ENCODE peak calls at places on chromosomes 11 and 22, in nine cellular contexts. One of them, this sample, is unnamed.

GRCh38 chr11:61797263-61797944 is 4.7 kb downstream of the FEN1 start:
- DNase-seq in NCI-H524: peak
- DNase-seq in non-pigmented ciliary epithelial cell: no peak
- DNase-seq in GM12865: peak
- DNase-seq in activated naive CD4-positive, alpha-beta T cell treated with Interleukin-2 at 50 U/mL for 16 hours: peak
- DNase-seq in RWPE1: peak
- DNase-seq in stimulated activated CD8-positive, alpha-beta memory T cell treated with anti-CD3 and anti-CD28 coated beads, Interleukin-4, amount 100 ng/mL, for 4 hours: peak
- DNase-seq in iPS DF 6.9: no peak
- DNase-seq in stimulated activated naive CD8-positive, alpha-beta T cell treated with anti-CD3 and anti-CD28 coated beads, Interleukin-15, amount 100 ng/mL, for 72 hours: peak
- DNase-seq in this sample: no peak

GRCh38 chr22:23245045-23245798 is 64.9 kb downstream of the BCR start:
- DNase-seq in stimulated activated CD8-positive, alpha-beta memory T cell treated with anti-CD3 and anti-CD28 coated beads, Interleukin-4, amount 100 ng/mL, for 4 hours: no peak
- DNase-seq in RWPE1: peak
- DNase-seq in stimulated activated naive CD8-positive, alpha-beta T cell treated with anti-CD3 and anti-CD28 coated beads, Interleukin-15, amount 100 ng/mL, for 72 hours: no peak
- DNase-seq in non-pigmented ciliary epithelial cell: no peak
- DNase-seq in iPS DF 6.9: no peak
- DNase-seq in GM12865: no peak
- DNase-seq in NCI-H524: no peak
- DNase-seq in activated naive CD4-positive, alpha-beta T cell treated with Interleukin-2 at 50 U/mL for 16 hours: no peak
- DNase-seq in this sample: peak

GRCh38 chr11:70790671-70791300 is 392.5 kb downstream of the CTTN start:
- DNase-seq in RWPE1: no peak
- DNase-seq in non-pigmented ciliary epithelial cell: no peak
- DNase-seq in NCI-H524: no peak
- DNase-seq in stimulated activated CD8-positive, alpha-beta memory T cell treated with anti-CD3 and anti-CD28 coated beads, Interleukin-4, amount 100 ng/mL, for 4 hours: no peak
- DNase-seq in stimulated activated naive CD8-positive, alpha-beta T cell treated with anti-CD3 and anti-CD28 coated beads, Interleukin-15, amount 100 ng/mL, for 72 hours: no peak
- DNase-seq in GM12865: no peak
- DNase-seq in activated naive CD4-positive, alpha-beta T cell treated with Interleukin-2 at 50 U/mL for 16 hours: no peak
- DNase-seq in iPS DF 6.9: no peak
- DNase-seq in this sample: no peak

GRCh38 chr22:27844656-27845602 is 43.4 kb upstream of the MN1 start:
- DNase-seq in NCI-H524: no peak
- DNase-seq in stimulated activated CD8-positive, alpha-beta memory T cell treated with anti-CD3 and anti-CD28 coated beads, Interleukin-4, amount 100 ng/mL, for 4 hours: no peak
- DNase-seq in RWPE1: no peak
- DNase-seq in iPS DF 6.9: no peak
- DNase-seq in GM12865: no peak
- DNase-seq in activated naive CD4-positive, alpha-beta T cell treated with Interleukin-2 at 50 U/mL for 16 hours: no peak
- DNase-seq in non-pigmented ciliary epithelial cell: no peak
- DNase-seq in stimulated activated naive CD8-positive, alpha-beta T cell treated with anti-CD3 and anti-CD28 coated beads, Interleukin-15, amount 100 ng/mL, for 72 hours: no peak
- DNase-seq in this sample: no peak

GRCh38 chr11:30818721-30819120 is 232.6 kb upstream of the MPPED2 start:
- DNase-seq in non-pigmented ciliary epithelial cell: no peak
- DNase-seq in stimulated activated naive CD8-positive, alpha-beta T cell treated with anti-CD3 and anti-CD28 coated beads, Interleukin-15, amount 100 ng/mL, for 72 hours: no peak
- DNase-seq in iPS DF 6.9: no peak
- DNase-seq in GM12865: no peak
- DNase-seq in stimulated activated CD8-positive, alpha-beta memory T cell treated with anti-CD3 and anti-CD28 coated beads, Interleukin-4, amount 100 ng/mL, for 4 hours: no peak
- DNase-seq in RWPE1: no peak
- DNase-seq in NCI-H524: no peak
- DNase-seq in activated naive CD4-positive, alpha-beta T cell treated with Interleukin-2 at 50 U/mL for 16 hours: no peak
- DNase-seq in this sample: no peak

GRCh38 chr11:2474059-2474901 is 29.5 kb downstream of the KCNQ1 start:
- DNase-seq in NCI-H524: peak
- DNase-seq in stimulated activated CD8-positive, alpha-beta memory T cell treated with anti-CD3 and anti-CD28 coated beads, Interleukin-4, amount 100 ng/mL, for 4 hours: no peak
- DNase-seq in stimulated activated naive CD8-positive, alpha-beta T cell treated with anti-CD3 and anti-CD28 coated beads, Interleukin-15, amount 100 ng/mL, for 72 hours: no peak
- DNase-seq in activated naive CD4-positive, alpha-beta T cell treated with Interleukin-2 at 50 U/mL for 16 hours: no peak
- DNase-seq in non-pigmented ciliary epithelial cell: no peak
- DNase-seq in RWPE1: no peak
- DNase-seq in iPS DF 6.9: no peak
- DNase-seq in GM12865: no peak
- DNase-seq in this sample: no peak

GRCh38 chr11:29389793-29390192 is 627.0 kb downstream of the KCNA4 start:
- DNase-seq in RWPE1: no peak
- DNase-seq in activated naive CD4-positive, alpha-beta T cell treated with Interleukin-2 at 50 U/mL for 16 hours: no peak
- DNase-seq in stimulated activated naive CD8-positive, alpha-beta T cell treated with anti-CD3 and anti-CD28 coated beads, Interleukin-15, amount 100 ng/mL, for 72 hours: no peak
- DNase-seq in non-pigmented ciliary epithelial cell: no peak
- DNase-seq in iPS DF 6.9: no peak
- DNase-seq in GM12865: no peak
- DNase-seq in NCI-H524: no peak
- DNase-seq in stimulated activated CD8-positive, alpha-beta memory T cell treated with anti-CD3 and anti-CD28 coated beads, Interleukin-4, amount 100 ng/mL, for 4 hours: no peak
- DNase-seq in this sample: no peak

GRCh38 chr11:114141863-114142590 is 82.5 kb downstream of the ZBTB16 start:
- DNase-seq in stimulated activated naive CD8-positive, alpha-beta T cell treated with anti-CD3 and anti-CD28 coated beads, Interleukin-15, amount 100 ng/mL, for 72 hours: no peak
- DNase-seq in GM12865: no peak
- DNase-seq in NCI-H524: no peak
- DNase-seq in activated naive CD4-positive, alpha-beta T cell treated with Interleukin-2 at 50 U/mL for 16 hours: no peak
- DNase-seq in non-pigmented ciliary epithelial cell: no peak
- DNase-seq in stimulated activated CD8-positive, alpha-beta memory T cell treated with anti-CD3 and anti-CD28 coated beads, Interleukin-4, amount 100 ng/mL, for 4 hours: no peak
- DNase-seq in iPS DF 6.9: no peak
- DNase-seq in RWPE1: no peak
- DNase-seq in this sample: no peak

GRCh38 chr11:61138940-61139339 is 22.3 kb downstream of the VPS37C start:
- DNase-seq in GM12865: no peak
- DNase-seq in NCI-H524: no peak
- DNase-seq in iPS DF 6.9: no peak
- DNase-seq in activated naive CD4-positive, alpha-beta T cell treated with Interleukin-2 at 50 U/mL for 16 hours: no peak
- DNase-seq in RWPE1: no peak
- DNase-seq in non-pigmented ciliary epithelial cell: peak
- DNase-seq in stimulated activated CD8-positive, alpha-beta memory T cell treated with anti-CD3 and anti-CD28 coated beads, Interleukin-4, amount 100 ng/mL, for 4 hours: no peak
- DNase-seq in stimulated activated naive CD8-positive, alpha-beta T cell treated with anti-CD3 and anti-CD28 coated beads, Interleukin-15, amount 100 ng/mL, for 72 hours: no peak
- DNase-seq in this sample: no peak

GRCh38 chr11:69861901-69862300 is 42.7 kb upstream of the FGF3 start:
- DNase-seq in GM12865: no peak
- DNase-seq in iPS DF 6.9: no peak
- DNase-seq in NCI-H524: no peak
- DNase-seq in stimulated activated CD8-positive, alpha-beta memory T cell treated with anti-CD3 and anti-CD28 coated beads, Interleukin-4, amount 100 ng/mL, for 4 hours: no peak
- DNase-seq in non-pigmented ciliary epithelial cell: no peak
- DNase-seq in stimulated activated naive CD8-positive, alpha-beta T cell treated with anti-CD3 and anti-CD28 coated beads, Interleukin-15, amount 100 ng/mL, for 72 hours: no peak
- DNase-seq in activated naive CD4-positive, alpha-beta T cell treated with Interleukin-2 at 50 U/mL for 16 hours: no peak
- DNase-seq in RWPE1: no peak
- DNase-seq in this sample: no peak

GRCh38 chr11:9153651-9154050 is 62.3 kb upstream of the SCUBE2 start:
- DNase-seq in stimulated activated CD8-positive, alpha-beta memory T cell treated with anti-CD3 and anti-CD28 coated beads, Interleukin-4, amount 100 ng/mL, for 4 hours: no peak
- DNase-seq in non-pigmented ciliary epithelial cell: no peak
- DNase-seq in activated naive CD4-positive, alpha-beta T cell treated with Interleukin-2 at 50 U/mL for 16 hours: no peak
- DNase-seq in GM12865: no peak
- DNase-seq in RWPE1: no peak
- DNase-seq in NCI-H524: no peak
- DNase-seq in stimulated activated naive CD8-positive, alpha-beta T cell treated with anti-CD3 and anti-CD28 coated beads, Interleukin-15, amount 100 ng/mL, for 72 hours: no peak
- DNase-seq in iPS DF 6.9: no peak
- DNase-seq in this sample: no peak

GRCh38 chr11:125287467-125288232 is 123.1 kb downstream of the PKNOX2 start:
- DNase-seq in stimulated activated CD8-positive, alpha-beta memory T cell treated with anti-CD3 and anti-CD28 coated beads, Interleukin-4, amount 100 ng/mL, for 4 hours: no peak
- DNase-seq in NCI-H524: peak
- DNase-seq in GM12865: no peak
- DNase-seq in RWPE1: no peak
- DNase-seq in iPS DF 6.9: no peak
- DNase-seq in non-pigmented ciliary epithelial cell: no peak
- DNase-seq in activated naive CD4-positive, alpha-beta T cell treated with Interleukin-2 at 50 U/mL for 16 hours: no peak
- DNase-seq in stimulated activated naive CD8-positive, alpha-beta T cell treated with anti-CD3 and anti-CD28 coated beads, Interleukin-15, amount 100 ng/mL, for 72 hours: no peak
- DNase-seq in this sample: no peak

GRCh38 chr11:993141-993540 is 43.4 kb downstream of the MUC6 start:
- DNase-seq in stimulated activated CD8-positive, alpha-beta memory T cell treated with anti-CD3 and anti-CD28 coated beads, Interleukin-4, amount 100 ng/mL, for 4 hours: no peak
- DNase-seq in non-pigmented ciliary epithelial cell: no peak
- DNase-seq in stimulated activated naive CD8-positive, alpha-beta T cell treated with anti-CD3 and anti-CD28 coated beads, Interleukin-15, amount 100 ng/mL, for 72 hours: no peak
- DNase-seq in activated naive CD4-positive, alpha-beta T cell treated with Interleukin-2 at 50 U/mL for 16 hours: no peak
- DNase-seq in NCI-H524: no peak
- DNase-seq in RWPE1: no peak
- DNase-seq in iPS DF 6.9: no peak
- DNase-seq in GM12865: no peak
- DNase-seq in this sample: no peak

GRCh38 chr11:20035701-20036601 is 124.3 kb downstream of the DBX1 start:
- DNase-seq in GM12865: no peak
- DNase-seq in RWPE1: peak
- DNase-seq in non-pigmented ciliary epithelial cell: peak
- DNase-seq in NCI-H524: no peak
- DNase-seq in stimulated activated naive CD8-positive, alpha-beta T cell treated with anti-CD3 and anti-CD28 coated beads, Interleukin-15, amount 100 ng/mL, for 72 hours: no peak
- DNase-seq in stimulated activated CD8-positive, alpha-beta memory T cell treated with anti-CD3 and anti-CD28 coated beads, Interleukin-4, amount 100 ng/mL, for 4 hours: no peak
- DNase-seq in iPS DF 6.9: no peak
- DNase-seq in activated naive CD4-positive, alpha-beta T cell treated with Interleukin-2 at 50 U/mL for 16 hours: no peak
- DNase-seq in this sample: peak

GRCh38 chr11:12249590-12250260 is 127.6 kb upstream of the PARVA start:
- DNase-seq in NCI-H524: peak
- DNase-seq in RWPE1: no peak
- DNase-seq in activated naive CD4-positive, alpha-beta T cell treated with Interleukin-2 at 50 U/mL for 16 hours: no peak
- DNase-seq in stimulated activated CD8-positive, alpha-beta memory T cell treated with anti-CD3 and anti-CD28 coated beads, Interleukin-4, amount 100 ng/mL, for 4 hours: no peak
- DNase-seq in non-pigmented ciliary epithelial cell: no peak
- DNase-seq in stimulated activated naive CD8-positive, alpha-beta T cell treated with anti-CD3 and anti-CD28 coated beads, Interleukin-15, amount 100 ng/mL, for 72 hours: no peak
- DNase-seq in iPS DF 6.9: no peak
- DNase-seq in GM12865: no peak
- DNase-seq in this sample: no peak

GRCh38 chr11:134294664-134295063 is 18.5 kb downstream of the GLB1L3 start:
- DNase-seq in iPS DF 6.9: no peak
- DNase-seq in NCI-H524: no peak
- DNase-seq in non-pigmented ciliary epithelial cell: no peak
- DNase-seq in GM12865: no peak
- DNase-seq in RWPE1: no peak
- DNase-seq in stimulated activated naive CD8-positive, alpha-beta T cell treated with anti-CD3 and anti-CD28 coated beads, Interleukin-15, amount 100 ng/mL, for 72 hours: no peak
- DNase-seq in stimulated activated CD8-positive, alpha-beta memory T cell treated with anti-CD3 and anti-CD28 coated beads, Interleukin-4, amount 100 ng/mL, for 4 hours: no peak
- DNase-seq in activated naive CD4-positive, alpha-beta T cell treated with Interleukin-2 at 50 U/mL for 16 hours: no peak
- DNase-seq in this sample: no peak

GRCh38 chr11:75603791-75604736 is 42.0 kb downstream of the SERPINH1 start:
- DNase-seq in GM12865: no peak
- DNase-seq in non-pigmented ciliary epithelial cell: no peak
- DNase-seq in NCI-H524: no peak
- DNase-seq in RWPE1: peak
- DNase-seq in iPS DF 6.9: no peak
- DNase-seq in stimulated activated CD8-positive, alpha-beta memory T cell treated with anti-CD3 and anti-CD28 coated beads, Interleukin-4, amount 100 ng/mL, for 4 hours: no peak
- DNase-seq in activated naive CD4-positive, alpha-beta T cell treated with Interleukin-2 at 50 U/mL for 16 hours: no peak
- DNase-seq in stimulated activated naive CD8-positive, alpha-beta T cell treated with anti-CD3 and anti-CD28 coated beads, Interleukin-15, amount 100 ng/mL, for 72 hours: no peak
- DNase-seq in this sample: peak

GRCh38 chr11:59842316-59842715 is 3.0 kb downstream of the CBLIF start:
- DNase-seq in stimulated activated naive CD8-positive, alpha-beta T cell treated with anti-CD3 and anti-CD28 coated beads, Interleukin-15, amount 100 ng/mL, for 72 hours: no peak
- DNase-seq in NCI-H524: no peak
- DNase-seq in RWPE1: no peak
- DNase-seq in stimulated activated CD8-positive, alpha-beta memory T cell treated with anti-CD3 and anti-CD28 coated beads, Interleukin-4, amount 100 ng/mL, for 4 hours: no peak
- DNase-seq in iPS DF 6.9: no peak
- DNase-seq in GM12865: no peak
- DNase-seq in non-pigmented ciliary epithelial cell: no peak
- DNase-seq in activated naive CD4-positive, alpha-beta T cell treated with Interleukin-2 at 50 U/mL for 16 hours: no peak
- DNase-seq in this sample: no peak

GRCh38 chr11:43927925-43928707 is 14.3 kb upstream of the C11orf96 start:
- DNase-seq in stimulated activated naive CD8-positive, alpha-beta T cell treated with anti-CD3 and anti-CD28 coated beads, Interleukin-15, amount 100 ng/mL, for 72 hours: no peak
- DNase-seq in activated naive CD4-positive, alpha-beta T cell treated with Interleukin-2 at 50 U/mL for 16 hours: no peak
- DNase-seq in RWPE1: no peak
- DNase-seq in non-pigmented ciliary epithelial cell: no peak
- DNase-seq in iPS DF 6.9: no peak
- DNase-seq in GM12865: no peak
- DNase-seq in NCI-H524: no peak
- DNase-seq in stimulated activated CD8-positive, alpha-beta memory T cell treated with anti-CD3 and anti-CD28 coated beads, Interleukin-4, amount 100 ng/mL, for 4 hours: no peak
- DNase-seq in this sample: no peak

GRCh38 chr22:46107089-46107664 is 43.1 kb upstream of the PPARA start:
- DNase-seq in activated naive CD4-positive, alpha-beta T cell treated with Interleukin-2 at 50 U/mL for 16 hours: no peak
- DNase-seq in iPS DF 6.9: no peak
- DNase-seq in stimulated activated CD8-positive, alpha-beta memory T cell treated with anti-CD3 and anti-CD28 coated beads, Interleukin-4, amount 100 ng/mL, for 4 hours: no peak
- DNase-seq in RWPE1: no peak
- DNase-seq in stimulated activated naive CD8-positive, alpha-beta T cell treated with anti-CD3 and anti-CD28 coated beads, Interleukin-15, amount 100 ng/mL, for 72 hours: no peak
- DNase-seq in GM12865: no peak
- DNase-seq in NCI-H524: peak
- DNase-seq in non-pigmented ciliary epithelial cell: no peak
- DNase-seq in this sample: no peak

GRCh38 chr11:117099681-117100080 is 1.5 kb upstream of the SIK3 start:
- DNase-seq in NCI-H524: no peak
- DNase-seq in activated naive CD4-positive, alpha-beta T cell treated with Interleukin-2 at 50 U/mL for 16 hours: no peak
- DNase-seq in stimulated activated naive CD8-positive, alpha-beta T cell treated with anti-CD3 and anti-CD28 coated beads, Interleukin-15, amount 100 ng/mL, for 72 hours: no peak
- DNase-seq in iPS DF 6.9: no peak
- DNase-seq in RWPE1: no peak
- DNase-seq in non-pigmented ciliary epithelial cell: no peak
- DNase-seq in GM12865: no peak
- DNase-seq in stimulated activated CD8-positive, alpha-beta memory T cell treated with anti-CD3 and anti-CD28 coated beads, Interleukin-4, amount 100 ng/mL, for 4 hours: no peak
- DNase-seq in this sample: no peak

GRCh38 chr11:386483-386882 is 7.5 kb upstream of the PKP3 start:
- DNase-seq in iPS DF 6.9: no peak
- DNase-seq in RWPE1: no peak
- DNase-seq in stimulated activated CD8-positive, alpha-beta memory T cell treated with anti-CD3 and anti-CD28 coated beads, Interleukin-4, amount 100 ng/mL, for 4 hours: no peak
- DNase-seq in NCI-H524: no peak
- DNase-seq in non-pigmented ciliary epithelial cell: no peak
- DNase-seq in GM12865: no peak
- DNase-seq in activated naive CD4-positive, alpha-beta T cell treated with Interleukin-2 at 50 U/mL for 16 hours: no peak
- DNase-seq in stimulated activated naive CD8-positive, alpha-beta T cell treated with anti-CD3 and anti-CD28 coated beads, Interleukin-15, amount 100 ng/mL, for 72 hours: no peak
- DNase-seq in this sample: no peak

GRCh38 chr11:122082203-122082602 is 33.8 kb downstream of the BLID start:
- DNase-seq in GM12865: no peak
- DNase-seq in stimulated activated naive CD8-positive, alpha-beta T cell treated with anti-CD3 and anti-CD28 coated beads, Interleukin-15, amount 100 ng/mL, for 72 hours: no peak
- DNase-seq in iPS DF 6.9: no peak
- DNase-seq in RWPE1: no peak
- DNase-seq in non-pigmented ciliary epithelial cell: no peak
- DNase-seq in stimulated activated CD8-positive, alpha-beta memory T cell treated with anti-CD3 and anti-CD28 coated beads, Interleukin-4, amount 100 ng/mL, for 4 hours: no peak
- DNase-seq in NCI-H524: no peak
- DNase-seq in activated naive CD4-positive, alpha-beta T cell treated with Interleukin-2 at 50 U/mL for 16 hours: no peak
- DNase-seq in this sample: no peak

GRCh38 chr11:1202776-1203504 is 19.9 kb upstream of the MUC5B start:
- DNase-seq in stimulated activated naive CD8-positive, alpha-beta T cell treated with anti-CD3 and anti-CD28 coated beads, Interleukin-15, amount 100 ng/mL, for 72 hours: peak
- DNase-seq in RWPE1: peak
- DNase-seq in NCI-H524: no peak
- DNase-seq in iPS DF 6.9: peak
- DNase-seq in activated naive CD4-positive, alpha-beta T cell treated with Interleukin-2 at 50 U/mL for 16 hours: peak
- DNase-seq in non-pigmented ciliary epithelial cell: no peak
- DNase-seq in GM12865: peak
- DNase-seq in stimulated activated CD8-positive, alpha-beta memory T cell treated with anti-CD3 and anti-CD28 coated beads, Interleukin-4, amount 100 ng/mL, for 4 hours: peak
- DNase-seq in this sample: peak

GRCh38 chr11:40129276-40129675 is 1330.2 kb downstream of the LRRC4C start:
- DNase-seq in activated naive CD4-positive, alpha-beta T cell treated with Interleukin-2 at 50 U/mL for 16 hours: no peak
- DNase-seq in RWPE1: peak
- DNase-seq in non-pigmented ciliary epithelial cell: no peak
- DNase-seq in stimulated activated naive CD8-positive, alpha-beta T cell treated with anti-CD3 and anti-CD28 coated beads, Interleukin-15, amount 100 ng/mL, for 72 hours: no peak
- DNase-seq in NCI-H524: no peak
- DNase-seq in iPS DF 6.9: no peak
- DNase-seq in GM12865: peak
- DNase-seq in stimulated activated CD8-positive, alpha-beta memory T cell treated with anti-CD3 and anti-CD28 coated beads, Interleukin-4, amount 100 ng/mL, for 4 hours: no peak
- DNase-seq in this sample: no peak

GRCh38 chr11:69002101-69002742 is 10.8 kb downstream of the MRGPRF start:
- DNase-seq in activated naive CD4-positive, alpha-beta T cell treated with Interleukin-2 at 50 U/mL for 16 hours: no peak
- DNase-seq in stimulated activated naive CD8-positive, alpha-beta T cell treated with anti-CD3 and anti-CD28 coated beads, Interleukin-15, amount 100 ng/mL, for 72 hours: no peak
- DNase-seq in iPS DF 6.9: no peak
- DNase-seq in non-pigmented ciliary epithelial cell: no peak
- DNase-seq in RWPE1: no peak
- DNase-seq in stimulated activated CD8-positive, alpha-beta memory T cell treated with anti-CD3 and anti-CD28 coated beads, Interleukin-4, amount 100 ng/mL, for 4 hours: no peak
- DNase-seq in GM12865: no peak
- DNase-seq in NCI-H524: no peak
- DNase-seq in this sample: no peak

GRCh38 chr11:131906963-131907362 is 536.5 kb downstream of the NTM start:
- DNase-seq in activated naive CD4-positive, alpha-beta T cell treated with Interleukin-2 at 50 U/mL for 16 hours: no peak
- DNase-seq in stimulated activated naive CD8-positive, alpha-beta T cell treated with anti-CD3 and anti-CD28 coated beads, Interleukin-15, amount 100 ng/mL, for 72 hours: no peak
- DNase-seq in iPS DF 6.9: no peak
- DNase-seq in RWPE1: no peak
- DNase-seq in GM12865: no peak
- DNase-seq in stimulated activated CD8-positive, alpha-beta memory T cell treated with anti-CD3 and anti-CD28 coated beads, Interleukin-4, amount 100 ng/mL, for 4 hours: no peak
- DNase-seq in NCI-H524: no peak
- DNase-seq in non-pigmented ciliary epithelial cell: no peak
- DNase-seq in this sample: no peak

This sample was measured in H54.